ENCODE peak calls at places on chromosomes 6 and 20, in eight cellular contexts. One of them, this sample, is unnamed.

GRCh38 chr6:160132776-160133338 is 11.2 kb downstream of the SLC22A1 start:
- DNase-seq in WTC11: no peak
- DNase-seq in psoas muscle: no peak
- DNase-seq in kidney tubule cell: peak
- DNase-seq in activated T-helper 1 cell treated with anti-CD3 and anti-CD28 coated beads, Interleukin-2, amount 50 U/mL, for 16 hours: no peak
- DNase-seq in KG1: no peak
- DNase-seq in uterus: no peak
- DNase-seq in ELR: peak
- DNase-seq in this sample: no peak

GRCh38 chr6:35054743-35055130 is 86.4 kb downstream of the TCP11 start:
- DNase-seq in activated T-helper 1 cell treated with anti-CD3 and anti-CD28 coated beads, Interleukin-2, amount 50 U/mL, for 16 hours: no peak
- DNase-seq in KG1: no peak
- DNase-seq in ELR: no peak
- DNase-seq in psoas muscle: no peak
- DNase-seq in WTC11: no peak
- DNase-seq in kidney tubule cell: no peak
- DNase-seq in uterus: no peak
- DNase-seq in this sample: no peak

GRCh38 chr6:138205437-138206094 is 12.7 kb downstream of the PBOV1 start:
- DNase-seq in psoas muscle: no peak
- DNase-seq in activated T-helper 1 cell treated with anti-CD3 and anti-CD28 coated beads, Interleukin-2, amount 50 U/mL, for 16 hours: no peak
- DNase-seq in KG1: no peak
- DNase-seq in WTC11: no peak
- DNase-seq in kidney tubule cell: no peak
- DNase-seq in uterus: no peak
- DNase-seq in ELR: no peak
- DNase-seq in this sample: no peak

GRCh38 chr6:15475872-15476271 is 187.0 kb downstream of the DTNBP1 start:
- DNase-seq in psoas muscle: no peak
- DNase-seq in activated T-helper 1 cell treated with anti-CD3 and anti-CD28 coated beads, Interleukin-2, amount 50 U/mL, for 16 hours: no peak
- DNase-seq in uterus: no peak
- DNase-seq in KG1: no peak
- DNase-seq in kidney tubule cell: no peak
- DNase-seq in ELR: no peak
- DNase-seq in WTC11: no peak
- DNase-seq in this sample: no peak

GRCh38 chr20:53738039-53738944 is 144.7 kb upstream of the ZNF217 start:
- DNase-seq in psoas muscle: peak
- DNase-seq in uterus: peak
- DNase-seq in WTC11: peak
- DNase-seq in activated T-helper 1 cell treated with anti-CD3 and anti-CD28 coated beads, Interleukin-2, amount 50 U/mL, for 16 hours: no peak
- DNase-seq in ELR: peak
- DNase-seq in kidney tubule cell: peak
- DNase-seq in KG1: no peak
- DNase-seq in this sample: no peak

GRCh38 chr6:130033999-130034814 is 15.8 kb downstream of the L3MBTL3 start:
- DNase-seq in kidney tubule cell: peak
- DNase-seq in uterus: peak
- DNase-seq in psoas muscle: no peak
- DNase-seq in KG1: no peak
- DNase-seq in activated T-helper 1 cell treated with anti-CD3 and anti-CD28 coated beads, Interleukin-2, amount 50 U/mL, for 16 hours: no peak
- DNase-seq in ELR: peak
- DNase-seq in WTC11: no peak
- DNase-seq in this sample: peak

GRCh38 chr6:56899311-56899710 is 55.6 kb upstream of the BEND6 start:
- DNase-seq in KG1: no peak
- DNase-seq in psoas muscle: no peak
- DNase-seq in uterus: no peak
- DNase-seq in WTC11: no peak
- DNase-seq in activated T-helper 1 cell treated with anti-CD3 and anti-CD28 coated beads, Interleukin-2, amount 50 U/mL, for 16 hours: no peak
- DNase-seq in kidney tubule cell: no peak
- DNase-seq in ELR: peak
- DNase-seq in this sample: no peak

GRCh38 chr20:58293453-58293852 is 16.1 kb upstream of the RAB22A start:
- DNase-seq in KG1: no peak
- DNase-seq in kidney tubule cell: peak
- DNase-seq in ELR: peak
- DNase-seq in WTC11: peak
- DNase-seq in uterus: no peak
- DNase-seq in psoas muscle: no peak
- DNase-seq in activated T-helper 1 cell treated with anti-CD3 and anti-CD28 coated beads, Interleukin-2, amount 50 U/mL, for 16 hours: no peak
- DNase-seq in this sample: no peak

GRCh38 chr6:150448221-150448620 is 79.4 kb downstream of the IYD start:
- DNase-seq in uterus: no peak
- DNase-seq in ELR: no peak
- DNase-seq in KG1: no peak
- DNase-seq in psoas muscle: no peak
- DNase-seq in kidney tubule cell: peak
- DNase-seq in activated T-helper 1 cell treated with anti-CD3 and anti-CD28 coated beads, Interleukin-2, amount 50 U/mL, for 16 hours: no peak
- DNase-seq in WTC11: no peak
- DNase-seq in this sample: no peak

GRCh38 chr6:85460154-85460950 is 10.5 kb downstream of the NT5E start:
- DNase-seq in KG1: no peak
- DNase-seq in WTC11: no peak
- DNase-seq in kidney tubule cell: no peak
- DNase-seq in psoas muscle: no peak
- DNase-seq in activated T-helper 1 cell treated with anti-CD3 and anti-CD28 coated beads, Interleukin-2, amount 50 U/mL, for 16 hours: no peak
- DNase-seq in ELR: no peak
- DNase-seq in uterus: no peak
- DNase-seq in this sample: no peak

GRCh38 chr20:32116079-32116521 is 6.6 kb downstream of the TM9SF4 start:
- DNase-seq in psoas muscle: no peak
- DNase-seq in ELR: no peak
- DNase-seq in WTC11: no peak
- DNase-seq in uterus: no peak
- DNase-seq in KG1: no peak
- DNase-seq in kidney tubule cell: no peak
- DNase-seq in activated T-helper 1 cell treated with anti-CD3 and anti-CD28 coated beads, Interleukin-2, amount 50 U/mL, for 16 hours: no peak
- DNase-seq in this sample: no peak

GRCh38 chr20:33777831-33778230 is 33.3 kb upstream of the CHMP4B start:
- DNase-seq in ELR: no peak
- DNase-seq in kidney tubule cell: no peak
- DNase-seq in psoas muscle: no peak
- DNase-seq in uterus: no peak
- DNase-seq in WTC11: no peak
- DNase-seq in activated T-helper 1 cell treated with anti-CD3 and anti-CD28 coated beads, Interleukin-2, amount 50 U/mL, for 16 hours: no peak
- DNase-seq in KG1: no peak
- DNase-seq in this sample: no peak

GRCh38 chr20:21936720-21937380 is 231.4 kb downstream of the PAX1 start:
- DNase-seq in KG1: no peak
- DNase-seq in psoas muscle: no peak
- DNase-seq in WTC11: no peak
- DNase-seq in uterus: no peak
- DNase-seq in activated T-helper 1 cell treated with anti-CD3 and anti-CD28 coated beads, Interleukin-2, amount 50 U/mL, for 16 hours: no peak
- DNase-seq in kidney tubule cell: no peak
- DNase-seq in ELR: no peak
- DNase-seq in this sample: no peak

GRCh38 chr6:10166031-10166430 is 248.8 kb downstream of the TFAP2A start:
- DNase-seq in activated T-helper 1 cell treated with anti-CD3 and anti-CD28 coated beads, Interleukin-2, amount 50 U/mL, for 16 hours: no peak
- DNase-seq in uterus: no peak
- DNase-seq in ELR: no peak
- DNase-seq in kidney tubule cell: no peak
- DNase-seq in psoas muscle: no peak
- DNase-seq in KG1: no peak
- DNase-seq in WTC11: no peak
- DNase-seq in this sample: no peak

GRCh38 chr6:50305660-50306059 is 255.9 kb upstream of the DEFB112 start:
- DNase-seq in activated T-helper 1 cell treated with anti-CD3 and anti-CD28 coated beads, Interleukin-2, amount 50 U/mL, for 16 hours: no peak
- DNase-seq in WTC11: no peak
- DNase-seq in KG1: no peak
- DNase-seq in uterus: no peak
- DNase-seq in kidney tubule cell: peak
- DNase-seq in ELR: peak
- DNase-seq in psoas muscle: no peak
- DNase-seq in this sample: no peak

GRCh38 chr20:39165099-39165498 is 203.0 kb downstream of the DHX35 start:
- DNase-seq in KG1: no peak
- DNase-seq in kidney tubule cell: no peak
- DNase-seq in uterus: no peak
- DNase-seq in psoas muscle: no peak
- DNase-seq in WTC11: no peak
- DNase-seq in activated T-helper 1 cell treated with anti-CD3 and anti-CD28 coated beads, Interleukin-2, amount 50 U/mL, for 16 hours: no peak
- DNase-seq in ELR: no peak
- DNase-seq in this sample: no peak